ENCODE peak calls at places on chromosomes 7 and 10, in four cellular contexts. One of them, this sample, is unnamed.

GRCh38 chr10:124173298-124173900 is 80.0 kb upstream of the CHST15 start:
- DNase-seq in HepG2: no peak
- DNase-seq in IMR-90: no peak
- DNase-seq in K562: no peak
- DNase-seq in this sample: no peak

GRCh38 chr7:77368974-77369373 is 47.2 kb downstream of the GSAP start:
- DNase-seq in HepG2: no peak
- DNase-seq in IMR-90: peak
- DNase-seq in K562: no peak
- DNase-seq in this sample: peak

GRCh38 chr7:75596727-75597614 is 104.9 kb downstream of the SPDYE5 start:
- DNase-seq in HepG2: no peak
- DNase-seq in IMR-90: peak
- DNase-seq in K562: no peak
- DNase-seq in this sample: peak

GRCh38 chr7:454356-455109 is 65.1 kb downstream of the PDGFA start:
- DNase-seq in HepG2: no peak
- DNase-seq in IMR-90: no peak
- DNase-seq in K562: no peak
- DNase-seq in this sample: no peak

GRCh38 chr10:134743-135600 is at the start of gene ZMYND11:
- DNase-seq in HepG2: no peak
- DNase-seq in IMR-90: peak
- DNase-seq in K562: peak
- DNase-seq in this sample: peak

GRCh38 chr7:40572810-40573470 is 438.1 kb downstream of the SUGCT start:
- DNase-seq in HepG2: no peak
- DNase-seq in IMR-90: peak
- DNase-seq in K562: no peak
- DNase-seq in this sample: no peak

GRCh38 chr7:23539494-23539907 is 7.7 kb upstream of the TRA2A start:
- DNase-seq in HepG2: no peak
- DNase-seq in IMR-90: no peak
- DNase-seq in K562: no peak
- DNase-seq in this sample: no peak

GRCh38 chr7:14380881-14381280 is 391.4 kb upstream of the ETV1 start:
- DNase-seq in HepG2: no peak
- DNase-seq in IMR-90: no peak
- DNase-seq in K562: no peak
- DNase-seq in this sample: peak

GRCh38 chr10:16891375-16892313 is 74.4 kb upstream of the RSU1 start:
- DNase-seq in HepG2: peak
- DNase-seq in IMR-90: peak
- DNase-seq in K562: peak
- DNase-seq in this sample: peak

GRCh38 chr7:44094365-44094764 is 9.8 kb upstream of the AEBP1 start:
- DNase-seq in HepG2: no peak
- DNase-seq in IMR-90: no peak
- DNase-seq in K562: no peak
- DNase-seq in this sample: no peak

GRCh38 chr7:39186131-39186530 is 208.4 kb downstream of the POU6F2 start:
- DNase-seq in HepG2: no peak
- DNase-seq in IMR-90: no peak
- DNase-seq in K562: no peak
- DNase-seq in this sample: no peak

GRCh38 chr7:98107313-98107691 is 640 bp downstream of the LMTK2 start:
- DNase-seq in HepG2: no peak
- DNase-seq in IMR-90: no peak
- DNase-seq in K562: peak
- DNase-seq in this sample: no peak

GRCh38 chr10:98320476-98321202 is 52.6 kb upstream of the LOXL4 start:
- DNase-seq in HepG2: no peak
- DNase-seq in IMR-90: no peak
- DNase-seq in K562: no peak
- DNase-seq in this sample: no peak
- TF ChIP-seq MAZ in HepG2: no peak
- TF ChIP-seq MAZ in IMR-90: no peak
- TF ChIP-seq MAZ in K562: no peak
- TF ChIP-seq MAZ in this sample: no peak

DNA sequence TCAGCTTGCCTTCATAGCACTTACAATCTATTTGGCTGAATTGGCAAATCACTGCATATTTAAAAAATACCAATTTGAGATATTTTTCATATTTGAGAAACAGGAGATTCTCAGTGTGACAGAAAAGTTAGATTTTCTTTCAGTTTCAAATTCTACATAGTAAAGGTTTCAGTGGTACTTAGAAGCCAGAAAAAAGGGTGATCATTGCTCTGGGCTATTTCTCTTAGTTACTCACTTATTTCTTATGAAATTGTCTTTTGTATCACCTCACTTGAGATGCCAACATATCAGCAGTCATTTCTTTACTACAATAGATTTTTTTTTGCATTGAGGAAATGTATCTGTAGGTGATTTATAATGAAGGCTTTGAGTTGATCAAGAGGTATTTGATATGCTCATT is 478.2 kb downstream of the GATA3 start:
- DNase-seq in HepG2: no peak
- DNase-seq in IMR-90: no peak
- DNase-seq in K562: no peak
- DNase-seq in this sample: no peak
- TF ChIP-seq MAZ in HepG2: no peak
- TF ChIP-seq MAZ in IMR-90: no peak
- TF ChIP-seq MAZ in K562: no peak
- TF ChIP-seq MAZ in this sample: no peak

GRCh38 chr7:131867461-131867860 is 311.0 kb upstream of the PODXL start:
- DNase-seq in HepG2: no peak
- DNase-seq in IMR-90: no peak
- DNase-seq in K562: no peak
- DNase-seq in this sample: no peak

GRCh38 chr7:131865911-131866310 is 309.5 kb upstream of the PODXL start:
- DNase-seq in HepG2: no peak
- DNase-seq in IMR-90: no peak
- DNase-seq in K562: no peak
- DNase-seq in this sample: no peak

GRCh38 chr7:131859162-131859821 is 302.9 kb upstream of the PODXL start:
- DNase-seq in HepG2: peak
- DNase-seq in IMR-90: peak
- DNase-seq in K562: peak
- DNase-seq in this sample: peak

DNA sequence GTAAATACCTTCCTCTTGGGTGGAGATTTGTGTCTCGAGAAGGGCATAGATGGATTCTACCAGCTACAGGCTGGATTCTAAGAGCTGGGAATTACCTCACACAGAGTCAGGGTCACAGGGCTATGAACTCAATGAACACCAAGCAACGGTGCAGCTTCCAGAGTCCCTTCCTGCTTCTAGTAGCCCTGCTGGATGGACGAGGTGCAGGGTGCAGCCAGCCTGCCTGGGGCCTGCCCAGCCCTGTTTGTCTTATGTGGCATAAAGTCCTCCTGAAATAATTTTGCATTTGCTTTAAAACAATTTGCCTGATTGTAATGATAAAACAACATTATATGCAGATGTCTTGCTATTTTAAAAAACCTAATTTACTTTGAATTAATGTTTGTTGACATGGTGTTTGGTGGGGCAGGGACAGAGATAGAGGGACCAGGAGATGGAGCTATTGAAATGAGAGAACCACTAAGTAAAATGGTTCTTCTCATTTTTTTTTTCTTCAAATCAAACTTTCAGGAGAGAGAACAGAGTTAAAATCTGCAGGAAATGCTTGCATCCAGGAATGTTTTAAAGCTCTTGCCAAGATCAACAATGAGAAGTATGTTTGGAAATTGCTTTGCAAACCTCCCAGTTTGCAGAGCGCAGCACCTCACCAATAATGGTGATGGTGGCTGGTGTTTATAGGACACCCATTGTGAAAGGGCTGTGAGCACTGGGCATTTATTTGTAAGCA is 305.4 kb upstream of the PODXL start:
- DNase-seq in HepG2: no peak
- DNase-seq in IMR-90: peak
- DNase-seq in K562: no peak
- DNase-seq in this sample: no peak
- TF ChIP-seq MAZ in HepG2: no peak
- TF ChIP-seq MAZ in IMR-90: no peak
- TF ChIP-seq MAZ in K562: no peak
- TF ChIP-seq MAZ in this sample: no peak

GRCh38 chr10:102778781-102779180 is 35.0 kb downstream of the WBP1L start:
- DNase-seq in HepG2: no peak
- DNase-seq in IMR-90: no peak
- DNase-seq in K562: no peak
- DNase-seq in this sample: no peak
- TF ChIP-seq MAZ in HepG2: no peak
- TF ChIP-seq MAZ in IMR-90: no peak
- TF ChIP-seq MAZ in K562: no peak
- TF ChIP-seq MAZ in this sample: no peak

GRCh38 chr7:114922652-114923402 is 933 bp downstream of the MDFIC start:
- DNase-seq in HepG2: no peak
- DNase-seq in IMR-90: peak
- DNase-seq in K562: no peak
- DNase-seq in this sample: peak
- TF ChIP-seq MAZ in HepG2: no peak
- TF ChIP-seq MAZ in IMR-90: peak
- TF ChIP-seq MAZ in K562: no peak
- TF ChIP-seq MAZ in this sample: no peak

GRCh38 chr7:33845991-33846509 is 59.3 kb upstream of the BMPER start:
- DNase-seq in HepG2: no peak
- DNase-seq in IMR-90: peak
- DNase-seq in K562: no peak
- DNase-seq in this sample: no peak
- TF ChIP-seq MAZ in HepG2: no peak
- TF ChIP-seq MAZ in IMR-90: no peak
- TF ChIP-seq MAZ in K562: no peak
- TF ChIP-seq MAZ in this sample: no peak

DNA sequence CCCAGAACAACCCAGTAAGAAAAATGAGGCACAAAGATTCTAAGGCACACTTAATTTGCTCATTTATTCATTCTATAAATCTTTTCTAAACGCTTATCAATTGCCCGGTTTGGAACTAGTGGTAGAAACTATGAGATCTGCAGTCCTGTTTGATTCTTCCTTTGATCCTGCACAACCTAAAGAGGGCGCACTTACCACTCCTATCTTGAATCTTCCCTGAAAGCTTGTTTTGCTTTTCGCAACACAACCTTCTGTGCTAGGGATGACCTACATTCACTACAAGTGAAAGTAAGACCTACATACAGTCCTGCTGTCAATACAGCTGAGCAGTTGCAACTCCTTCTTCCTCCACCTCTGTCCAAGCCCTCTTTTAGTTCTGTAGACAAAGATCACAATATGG is 12.6 kb upstream of the ARL4A start:
- DNase-seq in HepG2: peak
- DNase-seq in IMR-90: peak
- DNase-seq in K562: peak
- DNase-seq in this sample: peak
- TF ChIP-seq MAZ in HepG2: no peak
- TF ChIP-seq MAZ in IMR-90: no peak
- TF ChIP-seq MAZ in K562: no peak
- TF ChIP-seq MAZ in this sample: no peak